ENCODE peak calls at places on chromosomes 5 and 9, in six cellular contexts. Q is BJ; T is mesothelial cell of epicardium; I is K562; V is T-cell; C is effector CD4-positive, alpha-beta T cell. K is an unnamed sample.

GRCh38 chr5:110258460-110258859 is 468.0 kb downstream of the TMEM232 start:
- DNase-seq in Q (no peak), T (no peak), I (no peak), V (no peak), C (no peak), K (no peak)

GRCh38 chr5:54874337-54875021 is 110.9 kb downstream of the ESM1 start:
- DNase-seq in Q (no peak), T (no peak), I (no peak), V (no peak), C (no peak), K (no peak)

GRCh38 chr5:107516452-107517184 is 154.1 kb downstream of the EFNA5 start:
- DNase-seq in Q (peak), T (no peak), I (no peak), V (no peak), C (no peak), K (no peak)

GRCh38 chr5:5483880-5484595 is 61.6 kb downstream of the ICE1 start:
- DNase-seq in Q (no peak), T (no peak), I (no peak), V (no peak), C (no peak), K (no peak)

GRCh38 chr5:123496892-123497291 is 15.1 kb upstream of the CSNK1G3 start:
- DNase-seq in Q (no peak), T (no peak), I (no peak), V (no peak), C (no peak), K (no peak)

GRCh38 chr9:123081824-123082223 is 48.4 kb downstream of the GPR21 start:
- DNase-seq in Q (no peak), T (no peak), I (peak), V (peak), C (no peak), K (no peak)

GRCh38 chr9:94974154-94974860 is 247.8 kb downstream of the AOPEP start:
- DNase-seq in Q (no peak), T (no peak), I (no peak), V (no peak), C (no peak), K (no peak)

GRCh38 chr9:15735083-15735974 is 182.5 kb downstream of the CCDC171 start:
- DNase-seq in Q (peak), T (no peak), I (no peak), V (no peak), C (no peak), K (no peak)

GRCh38 chr9:10080012-10080411 is 532.8 kb downstream of the PTPRD start:
- DNase-seq in Q (no peak), T (no peak), I (no peak), V (no peak), C (no peak), K (no peak)

GRCh38 chr9:72906810-72907209 is 46.0 kb downstream of the ALDH1A1 start:
- DNase-seq in Q (no peak), T (no peak), I (no peak), V (no peak), C (no peak), K (no peak)

GRCh38 chr9:13459071-13459470 is 179.6 kb upstream of the MPDZ start:
- DNase-seq in Q (no peak), T (no peak), I (no peak), V (no peak), C (no peak), K (no peak)

GRCh38 chr5:178249191-178249989 is 16.8 kb upstream of the PHYKPL start:
- DNase-seq in Q (no peak), T (no peak), I (no peak), V (peak), C (no peak), K (no peak)

GRCh38 chr9:116030532-116030931 is 123.1 kb upstream of the PAPPA start:
- DNase-seq in Q (no peak), T (no peak), I (no peak), V (no peak), C (no peak), K (no peak)

GRCh38 chr5:37888476-37888875 is 48.6 kb upstream of the GDNF start:
- DNase-seq in Q (peak), T (no peak), I (no peak), V (no peak), C (no peak), K (no peak)

GRCh38 chr5:10507575-10508024 is 56.3 kb upstream of the ANKRD33B start:
- DNase-seq in Q (peak), T (no peak), I (peak), V (no peak), C (no peak), K (peak)

GRCh38 chr5:126595486-126596083 is 566 bp upstream of the ALDH7A1 start:
- DNase-seq in Q (no peak), T (no peak), I (no peak), V (no peak), C (no peak), K (no peak)

GRCh38 chr5:1490360-1490759 is 33.4 kb downstream of the LPCAT1 start:
- DNase-seq in Q (no peak), T (no peak), I (no peak), V (no peak), C (no peak), K (no peak)

GRCh38 chr9:99515087-99515486 is 293.0 kb downstream of the SEC61B start:
- DNase-seq in Q (no peak), T (no peak), I (no peak), V (no peak), C (no peak), K (no peak)

GRCh38 chr5:175328176-175328575 is 115.8 kb downstream of the DRD1 start:
- DNase-seq in Q (no peak), T (no peak), I (no peak), V (no peak), C (no peak), K (no peak)

GRCh38 chr9:19551124-19551929 is 142.5 kb downstream of the ACER2 start:
- DNase-seq in Q (no peak), T (no peak), I (no peak), V (no peak), C (no peak), K (no peak)

GRCh38 chr5:112186401-112186990 is 232.6 kb downstream of the EPB41L4A start:
- DNase-seq in Q (no peak), T (no peak), I (no peak), V (no peak), C (peak), K (peak)

GRCh38 chr9:88387035-88387732 is 1.1 kb upstream of the SPIN1 start:
- DNase-seq in Q (no peak), T (peak), I (peak), V (no peak), C (no peak), K (peak)

GRCh38 chr9:91089405-91090131 is 272.1 kb downstream of the AUH start:
- DNase-seq in Q (no peak), T (no peak), I (peak), V (no peak), C (no peak), K (peak)

GRCh38 chr5:67976812-67977455 is 238.6 kb upstream of the PIK3R1 start:
- DNase-seq in Q (no peak), T (no peak), I (no peak), V (no peak), C (no peak), K (no peak)

GRCh38 chr9:37602817-37603216 is 10.4 kb upstream of the TOMM5 start:
- DNase-seq in Q (no peak), T (no peak), I (no peak), V (no peak), C (no peak), K (peak)

GRCh38 chr5:1180096-1180495 is 21.3 kb upstream of the SLC6A19 start:
- DNase-seq in Q (no peak), T (no peak), I (no peak), V (no peak), C (no peak), K (no peak)

GRCh38 chr5:102863764-102864560 is 108.9 kb downstream of the PAM start:
- DNase-seq in Q (no peak), T (no peak), I (no peak), V (no peak), C (no peak), K (no peak)

GRCh38 chr9:98888794-98889495 is 54.8 kb upstream of the COL15A1 start:
- DNase-seq in Q (no peak), T (no peak), I (no peak), V (no peak), C (no peak), K (no peak)

K was measured in HuH-7.